ENCODE peak calls at places on chromosomes 12 and 14, in seven cellular contexts. I, X, M, H, O, V and T are unnamed samples.

GRCh38 chr14:99502989-99503421 is 21.8 kb downstream of the CCNK start:
- DNase-seq in M (no peak), O (no peak), I (no peak), H (no peak), X (no peak), V (no peak), T (peak; percentile 53)

GRCh38 chr12:121626853-121627623 is 708 bp downstream of the ORAI1 start:
- DNase-seq in O (no peak), X (peak; percentile 89), V (peak; percentile 69), M (peak; percentile 56), I (peak; percentile 59), H (peak; percentile 72), T (peak; percentile 72)

GRCh38 chr12:12804011-12804410 is 9.1 kb upstream of the DDX47 start:
- DNase-seq in O (no peak), V (no peak), I (no peak), H (no peak), M (no peak), X (no peak), T (no peak)

GRCh38 chr14:104105071-104105821 is 19.7 kb downstream of the ASPG start:
- DNase-seq in O (no peak), M (no peak), X (no peak), I (no peak), V (peak; percentile 22), H (no peak), T (no peak)

GRCh38 chr14:51650721-51651387 is 856 bp upstream of the FRMD6 start:
- DNase-seq in X (no peak), V (peak; percentile 27), I (no peak), M (peak; percentile 15), O (no peak), H (no peak), T (peak; percentile 73)

GRCh38 chr14:76456200-76456599 is 80.3 kb downstream of the ESRRB start:
- DNase-seq in H (peak; percentile 11), V (no peak), M (peak; percentile 69), O (no peak), X (peak; percentile 69), I (no peak), T (peak; percentile 50)

GRCh38 chr12:129873458-129873857 is 30.4 kb downstream of the TMEM132D start:
- DNase-seq in M (no peak), V (no peak), X (no peak), I (no peak), O (no peak), H (no peak), T (no peak)

GRCh38 chr14:91418387-91419043 is 895 bp upstream of the CCDC88C start:
- DNase-seq in X (peak; percentile 87), V (peak; percentile 72), H (peak; percentile 88), I (no peak), O (no peak), M (peak; percentile 80), T (peak; percentile 98)

GRCh38 chr12:52390739-52391617 is 5.5 kb upstream of the KRT84 start:
- DNase-seq in X (peak; percentile 44), M (peak; percentile 47), I (no peak), V (no peak), O (no peak), H (no peak), T (peak; percentile 60)

GRCh38 chr12:59119676-59120075 is 199.4 kb upstream of the LRIG3 start:
- DNase-seq in X (no peak), M (no peak), O (no peak), H (no peak), I (no peak), V (no peak), T (no peak)

GRCh38 chr14:59356298-59356697 is 108.9 kb downstream of the GPR135 start:
- DNase-seq in X (peak; percentile 13), V (no peak), H (peak; percentile 57), M (no peak), I (no peak), O (no peak), T (no peak)

GRCh38 chr12:12281134-12281533 is 14.3 kb upstream of the LRP6 start:
- DNase-seq in I (no peak), X (no peak), V (no peak), M (no peak), H (no peak), O (no peak), T (no peak)

GRCh38 chr14:97888331-97888730 is 1091.1 kb downstream of the VRK1 start:
- DNase-seq in X (no peak), O (no peak), V (no peak), M (no peak), I (no peak), H (no peak), T (no peak)

GRCh38 chr12:131729254-131729955 is 18.5 kb downstream of the SFSWAP start:
- DNase-seq in V (no peak), H (no peak), O (no peak), M (no peak), X (no peak), I (no peak), T (no peak)

GRCh38 chr12:5391638-5392037 is 40.3 kb upstream of the NTF3 start:
- DNase-seq in V (no peak), O (no peak), H (no peak), M (no peak), X (no peak), I (no peak), T (no peak)

GRCh38 chr12:100799770-100800169 is 5.2 kb downstream of the ANO4 start:
- DNase-seq in X (no peak), O (no peak), M (no peak), V (no peak), H (no peak), I (no peak), T (no peak)

GRCh38 chr14:74018704-74019407 is at the start of the genes BBOF1 and ENTPD5:
- DNase-seq in O (peak; percentile 60), M (peak; percentile 81), X (peak; percentile 69), V (peak; percentile 92), I (peak; percentile 16), H (peak; percentile 95), T (peak; percentile 75)

GRCh38 chr14:24876996-24877395 is 173.0 kb downstream of the STXBP6 start:
- DNase-seq in O (no peak), H (no peak), I (no peak), V (no peak), M (no peak), X (no peak), T (no peak)

GRCh38 chr14:23530360-23531055 is 21.1 kb downstream of the ZFHX2 start:
- DNase-seq in M (no peak), I (no peak), O (no peak), H (no peak), X (no peak), V (no peak), T (no peak)